ENCODE peak calls at places on chromosomes 11 and 22, in seven cellular contexts. One of them, this sample, is unnamed.

GRCh38 chr11:107282195-107282594 is 175.4 kb downstream of the CWF19L2 start:
- DNase-seq in fibroblast of pulmonary artery: no peak
- DNase-seq in activated CD4-positive, CD25-positive, alpha-beta regulatory T cell treated with anti-CD3 and anti-CD28 coated beads, Interleukin-2, amount 50 U/mL, for 72 hours: no peak
- DNase-seq in GM20000: no peak
- DNase-seq in GF-D8: no peak
- DNase-seq in LoVo: no peak
- DNase-seq in HS-5: no peak
- DNase-seq in this sample: no peak

GRCh38 chr11:83120328-83120727 is 36.6 kb upstream of the PCF11 start:
- DNase-seq in fibroblast of pulmonary artery: no peak
- DNase-seq in activated CD4-positive, CD25-positive, alpha-beta regulatory T cell treated with anti-CD3 and anti-CD28 coated beads, Interleukin-2, amount 50 U/mL, for 72 hours: no peak
- DNase-seq in GM20000: no peak
- DNase-seq in GF-D8: no peak
- DNase-seq in LoVo: no peak
- DNase-seq in HS-5: no peak
- DNase-seq in this sample: no peak

GRCh38 chr22:36528336-36528735 is 630 bp downstream of the EIF3D start:
- DNase-seq in fibroblast of pulmonary artery: peak; percentile 24
- DNase-seq in activated CD4-positive, CD25-positive, alpha-beta regulatory T cell treated with anti-CD3 and anti-CD28 coated beads, Interleukin-2, amount 50 U/mL, for 72 hours: no peak
- DNase-seq in GM20000: no peak
- DNase-seq in GF-D8: no peak
- DNase-seq in LoVo: peak; percentile 29
- DNase-seq in HS-5: no peak
- DNase-seq in this sample: no peak

GRCh38 chr11:71554996-71555395 is 6.8 kb downstream of the KRTAP5-9 start:
- DNase-seq in fibroblast of pulmonary artery: no peak
- DNase-seq in activated CD4-positive, CD25-positive, alpha-beta regulatory T cell treated with anti-CD3 and anti-CD28 coated beads, Interleukin-2, amount 50 U/mL, for 72 hours: no peak
- DNase-seq in GM20000: no peak
- DNase-seq in GF-D8: no peak
- DNase-seq in LoVo: no peak
- DNase-seq in HS-5: no peak
- DNase-seq in this sample: no peak

GRCh38 chr11:73200256-73200655 is 17.8 kb upstream of the P2RY2 start:
- DNase-seq in fibroblast of pulmonary artery: no peak
- DNase-seq in activated CD4-positive, CD25-positive, alpha-beta regulatory T cell treated with anti-CD3 and anti-CD28 coated beads, Interleukin-2, amount 50 U/mL, for 72 hours: no peak
- DNase-seq in GM20000: no peak
- DNase-seq in GF-D8: no peak
- DNase-seq in LoVo: no peak
- DNase-seq in HS-5: no peak
- DNase-seq in this sample: no peak

GRCh38 chr11:70895061-70895670 is 357.2 kb downstream of the SHANK2 start:
- DNase-seq in fibroblast of pulmonary artery: no peak
- DNase-seq in activated CD4-positive, CD25-positive, alpha-beta regulatory T cell treated with anti-CD3 and anti-CD28 coated beads, Interleukin-2, amount 50 U/mL, for 72 hours: no peak
- DNase-seq in GM20000: no peak
- DNase-seq in GF-D8: no peak
- DNase-seq in LoVo: no peak
- DNase-seq in HS-5: no peak
- DNase-seq in this sample: no peak

GRCh38 chr22:27489265-27489675 is 312.3 kb downstream of the MN1 start:
- DNase-seq in fibroblast of pulmonary artery: peak; percentile 35
- DNase-seq in activated CD4-positive, CD25-positive, alpha-beta regulatory T cell treated with anti-CD3 and anti-CD28 coated beads, Interleukin-2, amount 50 U/mL, for 72 hours: no peak
- DNase-seq in GM20000: no peak
- DNase-seq in GF-D8: no peak
- DNase-seq in LoVo: peak; percentile 24
- DNase-seq in HS-5: peak; percentile 25
- DNase-seq in this sample: no peak

GRCh38 chr11:44955019-44955738 is 4.5 kb upstream of the TP53I11 start:
- DNase-seq in fibroblast of pulmonary artery: peak; percentile 94
- DNase-seq in activated CD4-positive, CD25-positive, alpha-beta regulatory T cell treated with anti-CD3 and anti-CD28 coated beads, Interleukin-2, amount 50 U/mL, for 72 hours: no peak
- DNase-seq in GM20000: no peak
- DNase-seq in GF-D8: peak; percentile 65
- DNase-seq in LoVo: no peak
- DNase-seq in HS-5: peak; percentile 61
- DNase-seq in this sample: no peak

GRCh38 chr11:47466701-47467250 is 17.8 kb upstream of the RAPSN start:
- DNase-seq in fibroblast of pulmonary artery: peak; percentile 72
- DNase-seq in activated CD4-positive, CD25-positive, alpha-beta regulatory T cell treated with anti-CD3 and anti-CD28 coated beads, Interleukin-2, amount 50 U/mL, for 72 hours: no peak
- DNase-seq in GM20000: no peak
- DNase-seq in GF-D8: no peak
- DNase-seq in LoVo: no peak
- DNase-seq in HS-5: no peak
- DNase-seq in this sample: no peak

GRCh38 chr22:19064354-19065054 is 57.7 kb downstream of the DGCR2 start:
- DNase-seq in fibroblast of pulmonary artery: no peak
- DNase-seq in activated CD4-positive, CD25-positive, alpha-beta regulatory T cell treated with anti-CD3 and anti-CD28 coated beads, Interleukin-2, amount 50 U/mL, for 72 hours: no peak
- DNase-seq in GM20000: no peak
- DNase-seq in GF-D8: no peak
- DNase-seq in LoVo: no peak
- DNase-seq in HS-5: no peak
- DNase-seq in this sample: no peak

GRCh38 chr11:44626645-44627044 is 61.2 kb downstream of the CD82 start:
- DNase-seq in fibroblast of pulmonary artery: no peak
- DNase-seq in activated CD4-positive, CD25-positive, alpha-beta regulatory T cell treated with anti-CD3 and anti-CD28 coated beads, Interleukin-2, amount 50 U/mL, for 72 hours: no peak
- DNase-seq in GM20000: no peak
- DNase-seq in GF-D8: no peak
- DNase-seq in LoVo: no peak
- DNase-seq in HS-5: no peak
- DNase-seq in this sample: no peak

GRCh38 chr22:46365166-46365624 is 29.7 kb downstream of the TRMU start:
- DNase-seq in fibroblast of pulmonary artery: no peak
- DNase-seq in activated CD4-positive, CD25-positive, alpha-beta regulatory T cell treated with anti-CD3 and anti-CD28 coated beads, Interleukin-2, amount 50 U/mL, for 72 hours: no peak
- DNase-seq in GM20000: no peak
- DNase-seq in GF-D8: no peak
- DNase-seq in LoVo: no peak
- DNase-seq in HS-5: no peak
- DNase-seq in this sample: no peak

GRCh38 chr22:43652845-43653244 is 159.3 kb downstream of the EFCAB6 start:
- DNase-seq in fibroblast of pulmonary artery: no peak
- DNase-seq in activated CD4-positive, CD25-positive, alpha-beta regulatory T cell treated with anti-CD3 and anti-CD28 coated beads, Interleukin-2, amount 50 U/mL, for 72 hours: no peak
- DNase-seq in GM20000: no peak
- DNase-seq in GF-D8: no peak
- DNase-seq in LoVo: no peak
- DNase-seq in HS-5: no peak
- DNase-seq in this sample: no peak

GRCh38 chr11:23359297-23359696 is 499.0 kb upstream of the CCDC179 start:
- DNase-seq in fibroblast of pulmonary artery: peak; percentile 83
- DNase-seq in activated CD4-positive, CD25-positive, alpha-beta regulatory T cell treated with anti-CD3 and anti-CD28 coated beads, Interleukin-2, amount 50 U/mL, for 72 hours: no peak
- DNase-seq in GM20000: no peak
- DNase-seq in GF-D8: no peak
- DNase-seq in LoVo: peak; percentile 49
- DNase-seq in HS-5: peak; percentile 71
- DNase-seq in this sample: no peak

GRCh38 chr22:21022955-21023614 is 8.1 kb downstream of the P2RX6 start:
- DNase-seq in fibroblast of pulmonary artery: no peak
- DNase-seq in activated CD4-positive, CD25-positive, alpha-beta regulatory T cell treated with anti-CD3 and anti-CD28 coated beads, Interleukin-2, amount 50 U/mL, for 72 hours: no peak
- DNase-seq in GM20000: no peak
- DNase-seq in GF-D8: no peak
- DNase-seq in LoVo: no peak
- DNase-seq in HS-5: no peak
- DNase-seq in this sample: no peak

GRCh38 chr11:85694385-85694980 is 8.5 kb upstream of the CCDC89 start:
- DNase-seq in fibroblast of pulmonary artery: peak; percentile 73
- DNase-seq in activated CD4-positive, CD25-positive, alpha-beta regulatory T cell treated with anti-CD3 and anti-CD28 coated beads, Interleukin-2, amount 50 U/mL, for 72 hours: no peak
- DNase-seq in GM20000: peak; percentile 22
- DNase-seq in GF-D8: no peak
- DNase-seq in LoVo: peak; percentile 33
- DNase-seq in HS-5: no peak
- DNase-seq in this sample: no peak

GRCh38 chr11:5737091-5737490 is 843 bp downstream of the OR56B1 start:
- DNase-seq in fibroblast of pulmonary artery: peak; percentile 56
- DNase-seq in activated CD4-positive, CD25-positive, alpha-beta regulatory T cell treated with anti-CD3 and anti-CD28 coated beads, Interleukin-2, amount 50 U/mL, for 72 hours: no peak
- DNase-seq in GM20000: no peak
- DNase-seq in GF-D8: no peak
- DNase-seq in LoVo: no peak
- DNase-seq in HS-5: no peak
- DNase-seq in this sample: no peak

GRCh38 chr11:116175707-116176106 is 597.1 kb downstream of the BUD13 start:
- DNase-seq in fibroblast of pulmonary artery: no peak
- DNase-seq in activated CD4-positive, CD25-positive, alpha-beta regulatory T cell treated with anti-CD3 and anti-CD28 coated beads, Interleukin-2, amount 50 U/mL, for 72 hours: no peak
- DNase-seq in GM20000: no peak
- DNase-seq in GF-D8: no peak
- DNase-seq in LoVo: no peak
- DNase-seq in HS-5: no peak
- DNase-seq in this sample: no peak

GRCh38 chr11:102438311-102439062 is 14.1 kb downstream of the TMEM123 start:
- DNase-seq in fibroblast of pulmonary artery: no peak
- DNase-seq in activated CD4-positive, CD25-positive, alpha-beta regulatory T cell treated with anti-CD3 and anti-CD28 coated beads, Interleukin-2, amount 50 U/mL, for 72 hours: no peak
- DNase-seq in GM20000: no peak
- DNase-seq in GF-D8: no peak
- DNase-seq in LoVo: no peak
- DNase-seq in HS-5: no peak
- DNase-seq in this sample: no peak

GRCh38 chr11:115500547-115501503 is 3.4 kb downstream of the CADM1 start:
- DNase-seq in fibroblast of pulmonary artery: no peak
- DNase-seq in activated CD4-positive, CD25-positive, alpha-beta regulatory T cell treated with anti-CD3 and anti-CD28 coated beads, Interleukin-2, amount 50 U/mL, for 72 hours: no peak
- DNase-seq in GM20000: no peak
- DNase-seq in GF-D8: no peak
- DNase-seq in LoVo: no peak
- DNase-seq in HS-5: no peak
- DNase-seq in this sample: no peak

GRCh38 chr11:95520765-95521542 is 268.6 kb downstream of the FAM76B start:
- DNase-seq in fibroblast of pulmonary artery: peak; percentile 32
- DNase-seq in activated CD4-positive, CD25-positive, alpha-beta regulatory T cell treated with anti-CD3 and anti-CD28 coated beads, Interleukin-2, amount 50 U/mL, for 72 hours: no peak
- DNase-seq in GM20000: no peak
- DNase-seq in GF-D8: no peak
- DNase-seq in LoVo: no peak
- DNase-seq in HS-5: no peak
- DNase-seq in this sample: peak; percentile 96

GRCh38 chr22:45090364-45090960 is 73.3 kb upstream of the NUP50 start:
- DNase-seq in fibroblast of pulmonary artery: no peak
- DNase-seq in activated CD4-positive, CD25-positive, alpha-beta regulatory T cell treated with anti-CD3 and anti-CD28 coated beads, Interleukin-2, amount 50 U/mL, for 72 hours: no peak
- DNase-seq in GM20000: no peak
- DNase-seq in GF-D8: no peak
- DNase-seq in LoVo: peak; percentile 36
- DNase-seq in HS-5: no peak
- DNase-seq in this sample: no peak

This sample was measured in keratinocyte.